ENCODE peak calls at places on chromosomes 11 and 22, in nine cellular contexts. One of them, this sample, is unnamed.

GRCh38 chr11:111097191-111097590 is 148.3 kb upstream of the POU2AF2 start:
- DNase-seq in progenitor cell of endocrine pancreas: peak
- DNase-seq in AG10803: peak
- DNase-seq in thoracic aorta: no peak
- DNase-seq in cardiac fibroblast: peak
- DNase-seq in activated B cell treated with CpG ODN at 0.5 μM for 24 hours: no peak
- DNase-seq in cardiac muscle cell: peak
- DNase-seq in HFF-Myc: no peak
- DNase-seq in K562: peak
- DNase-seq in this sample: no peak

GRCh38 chr11:113468666-113469345 is 6.4 kb downstream of the DRD2 start:
- DNase-seq in cardiac fibroblast: no peak
- DNase-seq in activated B cell treated with CpG ODN at 0.5 μM for 24 hours: no peak
- DNase-seq in progenitor cell of endocrine pancreas: no peak
- DNase-seq in K562: no peak
- DNase-seq in HFF-Myc: no peak
- DNase-seq in cardiac muscle cell: peak
- DNase-seq in thoracic aorta: no peak
- DNase-seq in AG10803: no peak
- DNase-seq in this sample: no peak

GRCh38 chr22:33539902-33540751 is 380.1 kb downstream of the LARGE1 start:
- DNase-seq in activated B cell treated with CpG ODN at 0.5 μM for 24 hours: no peak
- DNase-seq in cardiac fibroblast: peak
- DNase-seq in progenitor cell of endocrine pancreas: peak
- DNase-seq in cardiac muscle cell: no peak
- DNase-seq in HFF-Myc: no peak
- DNase-seq in AG10803: peak
- DNase-seq in K562: no peak
- DNase-seq in thoracic aorta: peak
- DNase-seq in this sample: no peak

GRCh38 chr22:50356186-50356585 is 13.1 kb downstream of the PPP6R2 start:
- DNase-seq in cardiac fibroblast: no peak
- DNase-seq in cardiac muscle cell: no peak
- DNase-seq in AG10803: no peak
- DNase-seq in HFF-Myc: no peak
- DNase-seq in activated B cell treated with CpG ODN at 0.5 μM for 24 hours: no peak
- DNase-seq in progenitor cell of endocrine pancreas: no peak
- DNase-seq in thoracic aorta: no peak
- DNase-seq in K562: no peak
- DNase-seq in this sample: no peak

GRCh38 chr22:34914871-34915270 is 151.1 kb upstream of the ISX start:
- DNase-seq in progenitor cell of endocrine pancreas: no peak
- DNase-seq in activated B cell treated with CpG ODN at 0.5 μM for 24 hours: no peak
- DNase-seq in K562: no peak
- DNase-seq in HFF-Myc: no peak
- DNase-seq in cardiac muscle cell: no peak
- DNase-seq in thoracic aorta: no peak
- DNase-seq in cardiac fibroblast: no peak
- DNase-seq in AG10803: peak
- DNase-seq in this sample: no peak

GRCh38 chr22:20549232-20549841 is 41.9 kb downstream of the MED15 start:
- DNase-seq in thoracic aorta: no peak
- DNase-seq in progenitor cell of endocrine pancreas: no peak
- DNase-seq in AG10803: no peak
- DNase-seq in activated B cell treated with CpG ODN at 0.5 μM for 24 hours: no peak
- DNase-seq in cardiac muscle cell: peak
- DNase-seq in HFF-Myc: no peak
- DNase-seq in cardiac fibroblast: peak
- DNase-seq in K562: peak
- DNase-seq in this sample: no peak

GRCh38 chr22:39820266-39820665 is 73.3 kb downstream of the ENTHD1 start:
- DNase-seq in AG10803: peak
- DNase-seq in cardiac muscle cell: peak
- DNase-seq in activated B cell treated with CpG ODN at 0.5 μM for 24 hours: no peak
- DNase-seq in progenitor cell of endocrine pancreas: no peak
- DNase-seq in thoracic aorta: no peak
- DNase-seq in K562: peak
- DNase-seq in cardiac fibroblast: peak
- DNase-seq in HFF-Myc: peak
- DNase-seq in this sample: no peak

GRCh38 chr11:105265859-105266258 is 126.3 kb upstream of the CARD18 start:
- DNase-seq in thoracic aorta: no peak
- DNase-seq in K562: no peak
- DNase-seq in cardiac fibroblast: peak
- DNase-seq in cardiac muscle cell: peak
- DNase-seq in AG10803: peak
- DNase-seq in HFF-Myc: no peak
- DNase-seq in progenitor cell of endocrine pancreas: no peak
- DNase-seq in activated B cell treated with CpG ODN at 0.5 μM for 24 hours: no peak
- DNase-seq in this sample: no peak

GRCh38 chr22:43826142-43827093 is 14.3 kb upstream of the EFCAB6 start:
- DNase-seq in cardiac fibroblast: peak
- DNase-seq in AG10803: peak
- DNase-seq in thoracic aorta: no peak
- DNase-seq in activated B cell treated with CpG ODN at 0.5 μM for 24 hours: no peak
- DNase-seq in progenitor cell of endocrine pancreas: no peak
- DNase-seq in cardiac muscle cell: peak
- DNase-seq in HFF-Myc: no peak
- DNase-seq in K562: no peak
- DNase-seq in this sample: peak

GRCh38 chr22:20298803-20299735 is 20.8 kb downstream of the DGCR6L start:
- DNase-seq in K562: peak
- DNase-seq in HFF-Myc: no peak
- DNase-seq in AG10803: peak
- DNase-seq in cardiac muscle cell: peak
- DNase-seq in progenitor cell of endocrine pancreas: peak
- DNase-seq in cardiac fibroblast: peak
- DNase-seq in activated B cell treated with CpG ODN at 0.5 μM for 24 hours: peak
- DNase-seq in thoracic aorta: peak
- DNase-seq in this sample: peak

GRCh38 chr22:43859176-43859575 is 3.1 kb downstream of the SULT4A1 start:
- DNase-seq in HFF-Myc: no peak
- DNase-seq in AG10803: no peak
- DNase-seq in activated B cell treated with CpG ODN at 0.5 μM for 24 hours: no peak
- DNase-seq in progenitor cell of endocrine pancreas: no peak
- DNase-seq in cardiac muscle cell: no peak
- DNase-seq in thoracic aorta: no peak
- DNase-seq in cardiac fibroblast: no peak
- DNase-seq in K562: no peak
- DNase-seq in this sample: no peak

GRCh38 chr11:110984147-110984546 is 261.4 kb upstream of the POU2AF2 start:
- DNase-seq in AG10803: peak
- DNase-seq in cardiac muscle cell: peak
- DNase-seq in K562: no peak
- DNase-seq in thoracic aorta: no peak
- DNase-seq in activated B cell treated with CpG ODN at 0.5 μM for 24 hours: no peak
- DNase-seq in progenitor cell of endocrine pancreas: no peak
- DNase-seq in cardiac fibroblast: peak
- DNase-seq in HFF-Myc: peak
- DNase-seq in this sample: no peak

GRCh38 chr11:10632483-10632882 is 61.1 kb downstream of the IRAG1 start:
- DNase-seq in activated B cell treated with CpG ODN at 0.5 μM for 24 hours: no peak
- DNase-seq in progenitor cell of endocrine pancreas: no peak
- DNase-seq in AG10803: no peak
- DNase-seq in cardiac fibroblast: no peak
- DNase-seq in K562: no peak
- DNase-seq in thoracic aorta: no peak
- DNase-seq in HFF-Myc: no peak
- DNase-seq in cardiac muscle cell: no peak
- DNase-seq in this sample: no peak

GRCh38 chr11:62792193-62792575 is 378 bp upstream of the TMEM223 start:
- DNase-seq in AG10803: no peak
- DNase-seq in activated B cell treated with CpG ODN at 0.5 μM for 24 hours: no peak
- DNase-seq in K562: peak
- DNase-seq in thoracic aorta: no peak
- DNase-seq in cardiac muscle cell: no peak
- DNase-seq in HFF-Myc: no peak
- DNase-seq in cardiac fibroblast: no peak
- DNase-seq in progenitor cell of endocrine pancreas: no peak
- DNase-seq in this sample: no peak
- TF ChIP-seq CTCF in AG10803: no peak
- TF ChIP-seq CTCF in activated B cell treated with CpG ODN at 0.5 μM for 24 hours: no peak
- TF ChIP-seq CTCF in K562: no peak
- TF ChIP-seq CTCF in thoracic aorta: no peak
- TF ChIP-seq CTCF in cardiac muscle cell: no peak
- TF ChIP-seq CTCF in HFF-Myc: no peak
- TF ChIP-seq CTCF in cardiac fibroblast: no peak
- TF ChIP-seq CTCF in progenitor cell of endocrine pancreas: no peak
- TF ChIP-seq CTCF in this sample: no peak

GRCh38 chr22:36318442-36318841 is 65.5 kb downstream of the APOL1 start:
- DNase-seq in AG10803: no peak
- DNase-seq in thoracic aorta: no peak
- DNase-seq in progenitor cell of endocrine pancreas: no peak
- DNase-seq in cardiac muscle cell: no peak
- DNase-seq in cardiac fibroblast: no peak
- DNase-seq in K562: no peak
- DNase-seq in activated B cell treated with CpG ODN at 0.5 μM for 24 hours: no peak
- DNase-seq in HFF-Myc: no peak
- DNase-seq in this sample: no peak

GRCh38 chr22:36320553-36320952 is 67.2 kb downstream of the MYH9 start:
- DNase-seq in thoracic aorta: no peak
- DNase-seq in progenitor cell of endocrine pancreas: no peak
- DNase-seq in cardiac muscle cell: no peak
- DNase-seq in cardiac fibroblast: no peak
- DNase-seq in HFF-Myc: no peak
- DNase-seq in K562: no peak
- DNase-seq in activated B cell treated with CpG ODN at 0.5 μM for 24 hours: no peak
- DNase-seq in AG10803: no peak
- DNase-seq in this sample: no peak

GRCh38 chr22:36317658-36318271 is 64.8 kb downstream of the APOL1 start:
- DNase-seq in K562: no peak
- DNase-seq in thoracic aorta: no peak
- DNase-seq in HFF-Myc: no peak
- DNase-seq in cardiac muscle cell: no peak
- DNase-seq in AG10803: no peak
- DNase-seq in activated B cell treated with CpG ODN at 0.5 μM for 24 hours: no peak
- DNase-seq in progenitor cell of endocrine pancreas: no peak
- DNase-seq in cardiac fibroblast: no peak
- DNase-seq in this sample: no peak

GRCh38 chr22:36321797-36322601 is 65.8 kb downstream of the MYH9 start:
- DNase-seq in activated B cell treated with CpG ODN at 0.5 μM for 24 hours: no peak
- DNase-seq in cardiac muscle cell: no peak
- DNase-seq in thoracic aorta: no peak
- DNase-seq in AG10803: no peak
- DNase-seq in HFF-Myc: no peak
- DNase-seq in K562: no peak
- DNase-seq in cardiac fibroblast: no peak
- DNase-seq in progenitor cell of endocrine pancreas: no peak
- DNase-seq in this sample: no peak

DNA sequence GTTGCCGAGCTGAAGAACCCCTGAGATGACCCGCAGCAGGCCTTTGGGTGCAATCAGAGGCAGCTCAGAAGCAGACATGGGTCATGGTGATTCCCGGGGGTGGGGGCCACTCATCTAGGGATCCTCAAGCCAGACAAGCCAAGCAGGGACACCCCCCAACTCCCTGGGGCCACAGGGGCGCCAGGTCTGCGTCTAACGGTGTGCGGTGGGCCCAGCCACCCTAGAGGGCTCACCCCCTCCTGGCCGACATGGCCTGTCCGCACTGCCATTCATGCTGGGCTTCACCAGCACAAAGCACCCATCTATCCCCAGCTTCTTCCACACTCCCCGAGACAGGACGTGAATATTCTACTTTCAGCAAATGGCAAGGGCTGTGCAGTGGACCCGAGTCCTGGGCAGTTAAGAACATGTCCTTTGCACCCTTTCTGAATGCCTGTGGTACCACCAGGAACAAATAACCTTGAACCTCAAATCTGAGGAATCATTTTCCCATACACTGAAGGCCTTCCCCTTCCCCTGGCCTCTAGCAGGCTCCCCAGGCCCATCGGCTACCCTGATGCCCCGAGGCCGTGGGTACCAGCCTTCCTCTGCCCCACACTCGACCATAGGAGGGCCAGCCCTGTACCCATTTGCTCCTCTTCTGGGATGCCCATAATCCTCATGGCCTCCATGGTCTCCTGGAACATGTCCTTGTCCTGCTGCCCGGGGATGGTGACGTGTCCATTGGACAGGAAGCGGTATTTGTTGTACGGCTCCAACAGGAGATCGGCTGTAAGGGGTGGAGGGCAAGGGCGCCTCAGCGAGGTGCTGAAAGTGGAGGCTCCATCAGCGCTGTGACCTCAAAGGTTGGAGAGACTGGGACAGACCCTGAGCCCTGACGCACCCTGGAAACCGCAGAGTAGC is 66.9 kb downstream of the APOL1 start:
- DNase-seq in activated B cell treated with CpG ODN at 0.5 μM for 24 hours: no peak
- DNase-seq in HFF-Myc: no peak
- DNase-seq in progenitor cell of endocrine pancreas: no peak
- DNase-seq in cardiac fibroblast: no peak
- DNase-seq in thoracic aorta: no peak
- DNase-seq in AG10803: no peak
- DNase-seq in cardiac muscle cell: no peak
- DNase-seq in K562: no peak
- DNase-seq in this sample: no peak
- TF ChIP-seq CTCF in activated B cell treated with CpG ODN at 0.5 μM for 24 hours: no peak
- TF ChIP-seq CTCF in HFF-Myc: no peak
- TF ChIP-seq CTCF in progenitor cell of endocrine pancreas: no peak
- TF ChIP-seq CTCF in cardiac fibroblast: no peak
- TF ChIP-seq CTCF in thoracic aorta: no peak
- TF ChIP-seq CTCF in AG10803: no peak
- TF ChIP-seq CTCF in cardiac muscle cell: no peak
- TF ChIP-seq CTCF in K562: no peak
- TF ChIP-seq CTCF in this sample: no peak

GRCh38 chr11:114774599-114775365 is 96.5 kb downstream of the NXPE2 start:
- DNase-seq in K562: peak
- DNase-seq in HFF-Myc: no peak
- DNase-seq in progenitor cell of endocrine pancreas: peak
- DNase-seq in cardiac muscle cell: peak
- DNase-seq in cardiac fibroblast: peak
- DNase-seq in AG10803: peak
- DNase-seq in thoracic aorta: no peak
- DNase-seq in activated B cell treated with CpG ODN at 0.5 μM for 24 hours: no peak
- DNase-seq in this sample: no peak
- TF ChIP-seq CTCF in K562: peak
- TF ChIP-seq CTCF in HFF-Myc: peak
- TF ChIP-seq CTCF in progenitor cell of endocrine pancreas: peak
- TF ChIP-seq CTCF in cardiac muscle cell: peak
- TF ChIP-seq CTCF in cardiac fibroblast: peak
- TF ChIP-seq CTCF in AG10803: peak
- TF ChIP-seq CTCF in thoracic aorta: no peak
- TF ChIP-seq CTCF in activated B cell treated with CpG ODN at 0.5 μM for 24 hours: no peak
- TF ChIP-seq CTCF in this sample: peak

GRCh38 chr22:38097058-38097457 is 13.1 kb upstream of the SLC16A8 start:
- DNase-seq in cardiac muscle cell: no peak
- DNase-seq in AG10803: no peak
- DNase-seq in thoracic aorta: no peak
- DNase-seq in activated B cell treated with CpG ODN at 0.5 μM for 24 hours: no peak
- DNase-seq in progenitor cell of endocrine pancreas: no peak
- DNase-seq in HFF-Myc: no peak
- DNase-seq in K562: no peak
- DNase-seq in cardiac fibroblast: no peak
- DNase-seq in this sample: no peak

GRCh38 chr22:38103641-38104040 is 6.8 kb downstream of the BAIAP2L2 start:
- DNase-seq in cardiac fibroblast: no peak
- DNase-seq in K562: no peak
- DNase-seq in progenitor cell of endocrine pancreas: no peak
- DNase-seq in AG10803: no peak
- DNase-seq in HFF-Myc: no peak
- DNase-seq in activated B cell treated with CpG ODN at 0.5 μM for 24 hours: no peak
- DNase-seq in thoracic aorta: no peak
- DNase-seq in cardiac muscle cell: no peak
- DNase-seq in this sample: no peak

GRCh38 chr22:38098410-38099249 is 11.9 kb downstream of the BAIAP2L2 start:
- DNase-seq in cardiac fibroblast: peak
- DNase-seq in K562: no peak
- DNase-seq in thoracic aorta: no peak
- DNase-seq in HFF-Myc: no peak
- DNase-seq in activated B cell treated with CpG ODN at 0.5 μM for 24 hours: no peak
- DNase-seq in AG10803: peak
- DNase-seq in progenitor cell of endocrine pancreas: no peak
- DNase-seq in cardiac muscle cell: peak
- DNase-seq in this sample: no peak

GRCh38 chr22:38097557-38098409 is 12.7 kb downstream of the BAIAP2L2 start:
- DNase-seq in thoracic aorta: no peak
- DNase-seq in K562: peak
- DNase-seq in AG10803: no peak
- DNase-seq in cardiac muscle cell: peak
- DNase-seq in activated B cell treated with CpG ODN at 0.5 μM for 24 hours: no peak
- DNase-seq in cardiac fibroblast: peak
- DNase-seq in progenitor cell of endocrine pancreas: no peak
- DNase-seq in HFF-Myc: no peak
- DNase-seq in this sample: no peak
- TF ChIP-seq CTCF in thoracic aorta: peak
- TF ChIP-seq CTCF in K562: peak
- TF ChIP-seq CTCF in AG10803: peak
- TF ChIP-seq CTCF in cardiac muscle cell: peak
- TF ChIP-seq CTCF in activated B cell treated with CpG ODN at 0.5 μM for 24 hours: no peak
- TF ChIP-seq CTCF in cardiac fibroblast: peak
- TF ChIP-seq CTCF in progenitor cell of endocrine pancreas: peak
- TF ChIP-seq CTCF in HFF-Myc: peak
- TF ChIP-seq CTCF in this sample: no peak

This sample was measured in CD14-positive monocyte.